ENCODE peak calls at places on chromosomes 5 and 9, in six cellular contexts. Y, O, P, R, J and C are unnamed samples.

GRCh38 chr5:94968507-94969095 is 316.3 kb downstream of the MCTP1 start:
- DNase-seq in Y (peak), P (peak), J (no peak), R (peak), O (no peak), C (no peak)

GRCh38 chr5:157828949-157829639 is 29.9 kb downstream of the CLINT1 start:
- DNase-seq in Y (no peak), R (no peak), P (no peak), O (no peak), J (no peak), C (no peak)

GRCh38 chr5:38607396-38607795 is 51.0 kb upstream of the LIFR start:
- DNase-seq in P (peak), R (no peak), O (no peak), Y (no peak), J (no peak), C (peak)

GRCh38 chr9:72205513-72205912 is 56.3 kb downstream of the GDA start:
- DNase-seq in Y (no peak), P (no peak), R (peak), O (no peak), J (no peak), C (no peak)

GRCh38 chr5:60010328-60010727 is 116.8 kb upstream of the PDE4D start:
- DNase-seq in P (no peak), O (no peak), Y (no peak), R (no peak), J (no peak), C (no peak)

GRCh38 chr5:122121782-122122465 is 7.4 kb upstream of the ZNF474 start:
- DNase-seq in Y (no peak), P (no peak), R (no peak), O (no peak), J (no peak), C (no peak)

GRCh38 chr9:91848146-91848545 is 101.9 kb downstream of the ROR2 start:
- DNase-seq in P (no peak), R (no peak), Y (no peak), J (no peak), O (no peak), C (no peak)

GRCh38 chr9:134781895-134782294 is 98.7 kb upstream of the FCN2 start:
- DNase-seq in Y (no peak), J (no peak), P (no peak), R (no peak), O (no peak), C (no peak)

GRCh38 chr9:3578786-3579185 is 53.0 kb upstream of the RFX3 start:
- DNase-seq in Y (no peak), R (no peak), J (no peak), O (no peak), P (no peak), C (no peak)

GRCh38 chr5:93053825-93054224 is 527.2 kb downstream of the NR2F1-AS1 start:
- DNase-seq in Y (no peak), R (no peak), J (no peak), O (no peak), P (no peak), C (no peak)

GRCh38 chr5:1778138-1779020 is 21.3 kb downstream of the MRPL36 start:
- DNase-seq in P (no peak), J (no peak), R (no peak), O (no peak), Y (no peak), C (no peak)

GRCh38 chr5:103744159-103744558 is 181.6 kb upstream of the NUDT12 start:
- DNase-seq in R (no peak), P (no peak), J (no peak), O (no peak), Y (no peak), C (no peak)

GRCh38 chr5:128192368-128192767 is 108.8 kb downstream of the SLC12A2 start:
- DNase-seq in P (no peak), J (no peak), O (no peak), Y (no peak), R (no peak), C (no peak)

GRCh38 chr5:126490167-126490937 is 67.1 kb downstream of the GRAMD2B start:
- DNase-seq in P (no peak), Y (no peak), O (no peak), J (no peak), R (no peak), C (no peak)

GRCh38 chr5:476102-476813 is 33.3 kb downstream of the EXOC3 start:
- DNase-seq in P (no peak), O (no peak), J (no peak), R (no peak), Y (no peak), C (no peak)

GRCh38 chr9:128809036-128809599 is 9.2 kb upstream of the ENDOG start:
- DNase-seq in P (no peak), R (no peak), Y (no peak), J (no peak), O (no peak), C (no peak)

GRCh38 chr5:14720236-14720923 is 55.9 kb downstream of the OTULIN start:
- DNase-seq in O (no peak), J (no peak), P (no peak), R (no peak), Y (no peak), C (no peak)

GRCh38 chr9:4494337-4494736 is 4.1 kb downstream of the SLC1A1 start:
- DNase-seq in P (no peak), Y (no peak), O (no peak), R (no peak), J (no peak), C (no peak)

GRCh38 chr5:159874308-159874707 is 42.0 kb upstream of the ADRA1B start:
- DNase-seq in J (no peak), Y (no peak), O (no peak), P (no peak), R (no peak), C (no peak)

GRCh38 chr5:138402640-138403039 is 36.2 kb upstream of the REEP2 start:
- DNase-seq in P (no peak), Y (no peak), J (no peak), O (no peak), R (no peak), C (no peak)

GRCh38 chr9:68704804-68705635 is at the start of gene PIP5K1B:
- DNase-seq in R (no peak), O (peak), J (peak), P (peak), Y (peak), C (peak)

GRCh38 chr5:154214236-154215106 is 23.9 kb downstream of the GALNT10 start:
- DNase-seq in R (no peak), P (no peak), J (no peak), O (no peak), Y (no peak), C (no peak)

GRCh38 chr5:134905246-134905996 is 490 bp downstream of the PCBD2 start:
- DNase-seq in P (no peak), Y (peak), R (peak), O (peak), J (peak), C (peak)

GRCh38 chr9:6234014-6234413 is 18.4 kb downstream of the IL33 start:
- DNase-seq in Y (no peak), J (peak), P (no peak), O (no peak), R (no peak), C (no peak)

GRCh38 chr5:160699301-160699700 is 152.7 kb downstream of the ATP10B start:
- DNase-seq in O (peak), J (no peak), R (no peak), P (no peak), Y (no peak), C (no peak)

GRCh38 chr5:111935835-111936234 is 178.8 kb upstream of the NREP start:
- DNase-seq in J (no peak), Y (no peak), P (no peak), R (no peak), O (no peak), C (no peak)

GRCh38 chr5:168793844-168794837 is 215.0 kb upstream of the PANK3 start:
- DNase-seq in P (no peak), Y (no peak), J (peak), R (no peak), O (no peak), C (no peak)

GRCh38 chr5:158560170-158560569 is 539.5 kb downstream of the EBF1 start:
- DNase-seq in O (no peak), R (peak), J (no peak), P (no peak), Y (no peak), C (no peak)

GRCh38 chr5:42876375-42876844 is 64.7 kb upstream of the SELENOP start:
- DNase-seq in O (no peak), Y (no peak), J (no peak), P (no peak), R (no peak), C (no peak)

GRCh38 chr9:27990524-27990923 is 417.2 kb upstream of the C9orf72 start:
- DNase-seq in J (no peak), Y (no peak), O (no peak), R (peak), P (no peak), C (no peak)

GRCh38 chr9:87249029-87249428 is 248.6 kb upstream of the DAPK1 start:
- DNase-seq in Y (peak), P (no peak), R (no peak), O (no peak), J (no peak), C (no peak)

GRCh38 chr5:135012033-135012588 is 21.9 kb downstream of the PITX1 start:
- DNase-seq in J (no peak), R (no peak), P (no peak), Y (no peak), O (no peak), C (no peak)

GRCh38 chr9:111348821-111349271 is 18.8 kb upstream of the OR2K2 start:
- DNase-seq in Y (no peak), R (no peak), O (peak), P (no peak), J (no peak), C (no peak)
- TF ChIP-seq POLR2A in Y (no peak), R (no peak), O (no peak), P (no peak), J (no peak), C (no peak)

GRCh38 chr5:172837640-172838039 is 3.6 kb downstream of the ERGIC1 start:
- DNase-seq in P (peak), Y (peak), R (peak), O (peak), J (no peak), C (no peak)
- H3K27ac ChIP-seq in P (peak), Y (peak), R (peak), O (peak), J (peak), C (peak)

GRCh38 chr9:125820100-125820804 is 73.1 kb downstream of the PBX3 start:
- DNase-seq in Y (no peak), J (no peak), P (no peak), R (no peak), O (no peak), C (no peak)
- TF ChIP-seq POLR2A in Y (no peak), J (no peak), P (no peak), R (no peak), O (no peak), C (no peak)

GRCh38 chr5:170265527-170265926 is 32.0 kb downstream of the LCP2 start:
- DNase-seq in J (peak), P (no peak), R (no peak), O (no peak), Y (no peak), C (peak)
- H3K27ac ChIP-seq in J (peak), P (no peak), R (no peak), O (no peak), Y (no peak), C (peak)

GRCh38 chr9:133417541-133418461 is at the start of gene REXO4:
- DNase-seq in P (peak), J (peak), Y (peak), R (peak), O (peak), C (peak)
- TF ChIP-seq POLR2A in P (peak), J (no peak), Y (peak), R (peak), O (peak), C (peak)

DNA sequence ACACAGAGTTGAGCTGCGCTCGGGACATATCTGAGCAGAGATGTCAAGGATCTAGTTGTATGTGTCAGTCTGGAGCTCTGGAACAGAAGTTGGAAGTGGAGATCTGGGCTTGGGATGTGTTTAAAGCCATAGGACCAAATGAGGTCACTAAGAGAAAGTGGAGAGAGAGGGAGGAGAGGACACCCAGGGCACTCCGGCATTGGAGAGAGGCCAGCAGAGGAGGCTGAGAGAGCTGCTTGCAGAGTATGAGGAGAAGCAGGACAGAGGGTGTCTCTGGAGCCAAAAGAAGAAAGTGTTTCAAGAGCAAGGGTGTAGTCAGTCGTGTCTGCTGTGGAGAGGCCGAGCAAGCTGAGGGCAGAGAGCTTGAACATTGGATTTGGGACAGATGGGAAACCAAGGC is 34.7 kb downstream of the ARHGEF37 start:
- DNase-seq in R (no peak), Y (no peak), O (no peak), J (no peak), P (no peak), C (no peak)
- H3K27ac ChIP-seq in R (no peak), Y (peak), O (peak), J (no peak), P (no peak), C (no peak)

DNA sequence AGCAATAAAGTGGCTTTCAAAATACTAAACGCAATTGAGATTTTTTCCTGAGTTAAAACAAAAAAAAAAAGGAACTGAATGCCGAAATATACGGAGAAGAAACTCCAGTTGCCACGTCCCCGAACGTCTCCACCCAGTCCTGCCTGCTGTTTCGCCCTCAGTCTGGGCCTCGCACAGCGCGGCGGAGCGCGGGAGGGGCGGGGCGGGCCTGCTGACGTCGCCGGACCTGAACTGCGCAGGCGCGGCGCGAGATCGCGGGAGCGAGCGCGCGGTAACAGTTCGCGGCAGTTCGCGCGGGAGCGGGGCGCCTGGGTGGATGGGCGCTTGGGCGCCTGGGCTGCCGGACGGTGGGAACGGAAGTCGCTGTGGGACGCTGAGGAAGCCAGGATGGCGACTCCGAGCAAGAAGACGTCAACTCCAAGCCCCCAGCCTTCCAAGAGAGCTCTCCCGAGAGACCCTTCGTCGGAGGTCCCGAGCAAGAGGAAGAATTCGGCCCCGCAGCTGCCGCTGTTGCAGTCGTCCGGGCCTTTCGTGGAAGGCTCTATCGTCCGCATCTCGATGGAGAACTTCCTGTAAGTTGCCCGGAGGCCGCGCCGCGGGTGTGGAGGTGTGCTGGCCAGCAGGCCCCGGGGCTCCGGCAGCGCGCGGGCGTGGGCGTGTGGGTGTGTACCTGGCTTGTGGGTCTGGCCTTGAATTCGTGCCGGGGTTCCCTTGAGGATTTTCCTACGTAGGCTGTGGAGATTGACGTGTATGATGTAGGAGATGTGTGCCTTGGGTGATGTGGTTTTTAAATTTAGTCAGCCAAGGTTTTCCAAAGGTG is at the start of gene SMC5:
- DNase-seq in J (peak), Y (peak), P (peak), R (peak), O (peak), C (peak)
- TF ChIP-seq POLR2A in J (peak), Y (peak), P (peak), R (peak), O (peak), C (peak)